ENCODE peak calls at places on chromosomes 5 and 9, in eight cellular contexts. A is iPS-NIHi11; T is CD8-positive, alpha-beta memory T cell; I is fibroblast of the aortic adventitia; Q is LNCaP clone FGC; P is Karpas-422; J is Jurkat, Clone E6-1; F is B cell. W is an unnamed sample.

GRCh38 chr5:38595149-38595725 is 38.8 kb upstream of the LIFR start:
- DNase-seq in T (no peak), I (peak), P (no peak), A (no peak), J (no peak), F (no peak), Q (no peak), W (no peak)

GRCh38 chr9:87518702-87519335 is 21.2 kb downstream of the DAPK1 start:
- DNase-seq in T (no peak), P (no peak), A (no peak), Q (peak), I (peak), J (no peak), F (no peak), W (no peak)

GRCh38 chr5:172106511-172107356 is 81.3 kb downstream of the STK10 start:
- DNase-seq in Q (no peak), J (no peak), I (peak), P (peak), F (peak), A (peak), T (peak), W (peak)

GRCh38 chr5:116923344-116923743 is 348.7 kb upstream of the SEMA6A start:
- DNase-seq in Q (no peak), I (no peak), A (no peak), P (no peak), F (no peak), J (no peak), T (no peak), W (no peak)

GRCh38 chr5:43973318-43973717 is 370.3 kb downstream of the NNT start:
- DNase-seq in T (no peak), I (peak), J (no peak), F (no peak), P (no peak), Q (no peak), A (no peak), W (no peak)

GRCh38 chr9:89662718-89663246 is 58.0 kb downstream of the GADD45G start:
- DNase-seq in A (no peak), J (no peak), P (no peak), T (no peak), I (no peak), F (no peak), Q (no peak), W (no peak)

GRCh38 chr5:169637085-169637855 is at the start of gene DOCK2:
- DNase-seq in A (peak), I (no peak), T (peak), P (peak), Q (no peak), J (peak), F (peak), W (peak)

GRCh38 chr5:135452366-135453030 is 347 bp upstream of the TIFAB start:
- DNase-seq in P (no peak), T (no peak), Q (no peak), F (no peak), A (no peak), J (no peak), I (no peak), W (no peak)

GRCh38 chr9:109811876-109812275 is 31.9 kb downstream of the PALM2AKAP2 start:
- DNase-seq in F (no peak), Q (no peak), P (no peak), T (no peak), I (no peak), J (no peak), A (no peak), W (no peak)

W was measured in OCI-LY7.